ENCODE peak calls at places on chromosomes 3 and 15, in eight cellular contexts. F is aorta; J is astrocyte; G is CD8-positive, alpha-beta T cell; D is heart right ventricle; Q is left lung; Z is neuronal stem cell; U is transverse colon. B is an unnamed sample. For H3K9me3, the result is how much of the 10 kb centered on the place peaks cover.

GRCh38 chr15:74873756-74874424 is 725 bp upstream of the SCAMP2 start:
- DNase-seq in J (no peak), Z (no peak), F (no peak), D (peak), G (peak), U (peak), Q (no peak), B (no peak)

GRCh38 chr3:100665230-100665629 is 44.1 kb upstream of the TFG start:
- DNase-seq in D (no peak), G (no peak), U (no peak), F (no peak), J (no peak), Z (no peak), Q (no peak), B (no peak)

GRCh38 chr3:126125341-126125740 is 41.4 kb upstream of the SLC41A3 start:
- DNase-seq in J (no peak), U (peak), Q (peak), G (peak), F (peak), D (peak), Z (no peak), B (peak)

GRCh38 chr15:22936577-22937472 is 43.3 kb downstream of the CYFIP1 start:
- DNase-seq in J (no peak), U (no peak), Q (no peak), Z (no peak), F (no peak), D (no peak), G (no peak), B (no peak)

GRCh38 chr3:10074666-10075065 is 33.4 kb downstream of the FANCD2OS start:
- DNase-seq in G (no peak), Z (no peak), D (no peak), Q (no peak), J (no peak), U (no peak), F (no peak), B (no peak)

GRCh38 chr15:84919268-84919667 is 34.8 kb downstream of the SLC28A1 start:
- DNase-seq in U (no peak), G (no peak), J (no peak), F (no peak), Z (no peak), D (no peak), Q (no peak), B (no peak)

GRCh38 chr3:184275302-184275701 is 520 bp upstream of the ECE2 start:
- DNase-seq in U (no peak), J (no peak), G (no peak), Q (no peak), F (no peak), D (no peak), Z (no peak), B (no peak)

GRCh38 chr15:92960996-92961681 is 61.0 kb downstream of the CHD2 start:
- DNase-seq in U (no peak), G (no peak), Q (no peak), D (no peak), Z (no peak), J (no peak), F (no peak), B (no peak)

GRCh38 chr3:95894820-95895219 is 919.6 kb upstream of the EPHA6 start:
- DNase-seq in G (no peak), U (no peak), Z (no peak), Q (no peak), J (no peak), F (no peak), D (no peak), B (no peak)

GRCh38 chr15:74768771-74769342 is 13.0 kb upstream of the CSK start:
- DNase-seq in Z (no peak), D (peak), J (no peak), G (peak), F (peak), U (peak), Q (no peak), B (peak)

GRCh38 chr15:60912984-60913697 is 316.0 kb downstream of the RORA start:
- DNase-seq in Q (no peak), G (no peak), U (no peak), Z (no peak), J (no peak), F (no peak), D (no peak), B (no peak)

GRCh38 chr3:46080124-46080991 is 53.1 kb upstream of the XCR1 start:
- DNase-seq in U (no peak), Q (no peak), Z (no peak), D (no peak), G (no peak), F (no peak), J (no peak), B (no peak)

GRCh38 chr3:14162178-14162577 is 16.2 kb downstream of the XPC start:
- DNase-seq in G (no peak), D (no peak), F (no peak), J (no peak), Q (no peak), U (no peak), Z (no peak), B (no peak)

GRCh38 chr3:155032918-155033317 is 47.2 kb upstream of the MME start:
- DNase-seq in G (no peak), Z (peak), J (peak), D (no peak), U (no peak), F (no peak), Q (no peak), B (no peak)

GRCh38 chr3:16290007-16290826 is 25.2 kb downstream of the OXNAD1 start:
- DNase-seq in Q (no peak), D (peak), Z (peak), J (no peak), G (peak), U (peak), F (no peak), B (no peak)

GRCh38 chr15:75203908-75204263 is 2.2 kb downstream of the C15orf39 start:
- DNase-seq in F (no peak), D (no peak), Z (no peak), G (no peak), J (no peak), Q (no peak), U (no peak), B (no peak)

GRCh38 chr3:38018296-38019266 is 10.9 kb downstream of the PLCD1 start:
- DNase-seq in Q (no peak), U (peak), J (no peak), D (peak), G (peak), Z (no peak), F (no peak), B (no peak)

GRCh38 chr3:78338405-78338804 is 1298.5 kb downstream of the ROBO2 start:
- DNase-seq in D (no peak), Z (no peak), J (no peak), F (no peak), G (no peak), Q (no peak), U (no peak), B (no peak)

GRCh38 chr3:171189394-171189793 is 162.9 kb upstream of the SLC2A2 start:
- DNase-seq in U (no peak), Q (no peak), Z (no peak), D (no peak), G (no peak), F (no peak), J (no peak), B (no peak)

DNA sequence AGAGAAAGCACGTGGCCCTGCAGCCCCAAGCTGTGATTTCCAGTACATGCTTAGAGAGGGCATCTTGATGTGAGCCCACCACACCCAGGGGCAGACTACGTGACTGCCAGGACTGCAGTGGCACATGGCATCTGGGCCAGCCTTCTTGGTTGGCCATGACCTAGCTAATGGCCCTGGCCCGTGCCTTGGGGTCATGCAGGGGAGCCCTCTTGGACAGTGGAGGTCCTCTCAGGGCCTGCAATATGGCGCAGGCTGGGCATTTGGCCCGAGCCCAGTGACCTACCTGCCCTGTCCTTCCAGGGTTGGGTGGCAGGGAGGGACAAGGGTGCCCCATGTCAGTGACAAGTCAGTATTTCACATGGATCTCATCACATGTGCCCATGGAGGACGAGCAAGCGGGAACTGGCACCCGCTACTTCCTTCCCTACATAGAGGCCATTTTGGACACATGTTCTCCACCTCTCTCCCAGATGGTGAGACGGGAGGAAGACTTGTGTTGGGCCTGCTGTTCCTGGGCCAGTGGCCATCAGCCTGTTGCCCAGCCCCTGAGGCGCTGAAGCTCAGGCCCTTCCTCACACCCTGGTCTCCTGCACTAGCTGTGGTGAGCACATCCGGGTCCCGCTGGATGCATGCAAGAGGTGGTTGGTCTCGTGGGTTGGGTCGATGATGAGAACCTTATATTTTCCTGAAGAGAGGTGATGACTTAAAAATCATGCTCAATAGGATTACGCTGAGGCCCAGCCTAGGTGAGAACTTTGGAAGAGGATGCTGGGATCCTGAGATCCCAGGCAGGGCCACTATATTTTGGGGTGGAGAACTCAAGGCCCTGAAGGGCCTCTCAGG is 195.6 kb downstream of the UBE3A start:
- DNase-seq in D (no peak), Z (no peak), J (no peak), F (peak), Q (peak), G (no peak), U (no peak), B (peak)
- H3K9me3 ChIP-seq in D (under half), Z (under half), J (under half), F (under half), Q (half or more), G (under half), U (under half), B (under half)

GRCh38 chr15:25094066-25094465 is 139.3 kb downstream of the SNRPN start:
- DNase-seq in F (no peak), Z (no peak), J (no peak), G (no peak), Q (no peak), D (no peak), U (no peak), B (no peak)

GRCh38 chr15:25095179-25095578 is 140.4 kb downstream of the SNRPN start:
- DNase-seq in J (no peak), D (no peak), F (no peak), Z (no peak), G (no peak), U (no peak), Q (no peak), B (no peak)

GRCh38 chr15:25092661-25093060 is 137.9 kb downstream of the SNRPN start:
- DNase-seq in G (no peak), Q (no peak), U (no peak), Z (no peak), D (no peak), F (no peak), J (peak), B (no peak)

GRCh38 chr15:25094519-25094918 is 139.7 kb downstream of the SNRPN start:
- DNase-seq in Q (no peak), J (no peak), Z (no peak), F (no peak), D (no peak), G (no peak), U (no peak), B (no peak)

GRCh38 chr15:25093455-25094029 is 138.8 kb downstream of the SNRPN start:
- DNase-seq in G (no peak), Q (no peak), J (no peak), U (no peak), F (no peak), D (no peak), Z (no peak), B (no peak)
- H3K9me3 ChIP-seq in G (under half), Q (half or more), J (under half), U (under half), F (under half), D (under half), Z (half or more), B (under half)

DNA sequence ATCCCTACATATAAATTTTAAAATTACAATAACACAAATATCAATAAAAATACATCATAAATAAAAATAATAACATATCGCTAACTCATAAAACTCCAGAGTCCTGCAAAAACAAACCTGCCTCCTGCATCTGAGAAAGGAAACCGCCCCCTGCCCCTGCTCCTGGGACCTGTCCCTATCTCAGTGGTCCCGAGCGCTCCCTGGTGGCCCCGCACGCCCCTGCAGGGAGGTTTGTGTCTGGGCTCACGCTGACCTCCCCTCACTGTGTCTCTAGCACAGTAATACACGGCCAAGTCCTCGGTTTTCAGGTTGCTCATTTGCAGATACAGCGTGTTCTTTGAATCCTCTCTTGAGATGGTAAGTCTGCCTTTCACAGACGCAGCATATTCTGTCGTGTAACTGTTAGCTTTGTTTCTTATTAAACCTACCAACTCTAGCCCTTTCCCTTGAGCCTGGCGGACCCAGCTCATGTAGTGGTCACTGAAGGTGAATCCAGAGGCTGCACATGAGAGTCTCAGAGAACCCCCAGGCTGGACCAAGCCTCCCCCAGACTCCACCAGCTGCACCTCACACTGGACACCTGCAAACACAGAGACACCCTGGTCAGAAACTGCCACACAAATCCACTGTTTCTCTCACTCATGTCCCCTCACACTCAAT is 554.1 kb downstream of the GOLGA6L6 start:
- DNase-seq in J (no peak), G (no peak), F (no peak), Q (no peak), U (no peak), Z (no peak), D (no peak), B (no peak)
- H3K9me3 ChIP-seq in J (under half), G (under half), F (under half), Q (under half), U (under half), Z (under half), D (under half), B (under half)

GRCh38 chr3:42055291-42055690 is 35.9 kb upstream of the TRAK1 start:
- DNase-seq in G (no peak), Z (no peak), Q (no peak), D (no peak), J (peak), U (no peak), F (no peak), B (no peak)
- H3K9me3 ChIP-seq in G (under half), Z (under half), Q (under half), D (under half), J (under half), U (under half), F (under half), B (under half)

GRCh38 chr15:100247228-100248225 is 94.2 kb downstream of the ADAMTS17 start:
- DNase-seq in F (no peak), U (no peak), D (no peak), Z (no peak), G (no peak), J (no peak), Q (no peak), B (no peak)

GRCh38 chr15:100244796-100245495 is 96.8 kb downstream of the ADAMTS17 start:
- DNase-seq in G (no peak), J (no peak), D (no peak), U (no peak), Q (no peak), Z (no peak), F (no peak), B (no peak)

GRCh38 chr15:100248236-100248635 is 93.5 kb downstream of the ADAMTS17 start:
- DNase-seq in D (no peak), Q (no peak), U (no peak), Z (no peak), F (no peak), J (no peak), G (no peak), B (no peak)

GRCh38 chr15:100245496-100245838 is 96.3 kb downstream of the ADAMTS17 start:
- DNase-seq in G (no peak), U (no peak), F (no peak), Z (no peak), Q (no peak), D (no peak), J (no peak), B (no peak)

GRCh38 chr15:100245855-100246254 is 95.9 kb downstream of the ADAMTS17 start:
- DNase-seq in F (no peak), U (no peak), Q (no peak), J (no peak), Z (no peak), G (no peak), D (no peak), B (no peak)
- H3K9me3 ChIP-seq in F (under half), U (under half), Q (under half), J (under half), Z (under half), G (under half), D (under half), B (under half)

GRCh38 chr3:161412117-161412516 is 40.8 kb upstream of the SPTSSB start:
- DNase-seq in Z (no peak), F (no peak), G (no peak), D (no peak), Q (no peak), U (no peak), J (no peak), B (no peak)
- H3K9me3 ChIP-seq in Z (under half), F (under half), G (under half), D (under half), Q (under half), U (under half), J (under half), B (under half)

GRCh38 chr15:71823801-71824200 is 13.4 kb downstream of the NR2E3 start:
- DNase-seq in F (no peak), G (no peak), Z (no peak), Q (no peak), U (no peak), D (no peak), J (no peak), B (no peak)
- H3K9me3 ChIP-seq in F (under half), G (under half), Z (under half), Q (half or more), U (under half), D (under half), J (under half), B (under half)

GRCh38 chr15:87871738-87872315 is 384.7 kb downstream of the NTRK3 start:
- DNase-seq in J (peak), F (no peak), U (no peak), D (no peak), Z (no peak), G (no peak), Q (no peak), B (no peak)

GRCh38 chr15:87873501-87873900 is 383.0 kb downstream of the NTRK3 start:
- DNase-seq in Z (no peak), D (no peak), J (no peak), G (no peak), F (no peak), Q (no peak), U (no peak), B (no peak)

GRCh38 chr15:87866961-87867360 is 389.6 kb downstream of the NTRK3 start:
- DNase-seq in G (no peak), F (no peak), Z (no peak), J (no peak), D (no peak), Q (no peak), U (no peak), B (no peak)

GRCh38 chr15:87874896-87875661 is 381.5 kb downstream of the NTRK3 start:
- DNase-seq in G (no peak), U (no peak), Q (no peak), F (no peak), D (peak), Z (peak), J (peak), B (no peak)

GRCh38 chr15:87871130-87871737 is 385.3 kb downstream of the NTRK3 start:
- DNase-seq in U (no peak), G (no peak), J (peak), D (no peak), Z (no peak), F (no peak), Q (no peak), B (no peak)
- H3K9me3 ChIP-seq in U (under half), G (under half), J (under half), D (under half), Z (under half), F (under half), Q (under half), B (under half)

DNA sequence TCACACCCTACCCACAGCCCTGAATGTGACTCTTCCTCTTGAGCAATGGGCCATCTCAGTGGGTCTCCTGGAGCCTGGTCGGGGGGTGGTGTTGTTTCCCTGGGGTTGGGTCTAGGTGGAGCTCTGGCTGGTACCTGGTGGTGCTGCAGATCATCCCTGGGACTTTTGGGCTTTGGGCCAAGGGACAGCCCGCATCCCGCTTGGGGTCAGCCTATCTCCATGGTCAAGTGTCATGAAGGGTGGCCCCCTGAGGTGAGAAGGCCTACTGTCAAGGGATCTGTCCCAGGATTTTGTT is 202.0 kb downstream of the UBE3A start:
- DNase-seq in J (no peak), U (no peak), G (no peak), D (no peak), Q (no peak), Z (no peak), F (peak), B (no peak)
- H3K9me3 ChIP-seq in J (under half), U (under half), G (under half), D (under half), Q (half or more), Z (under half), F (under half), B (under half)